ENCODE peak calls at places on chromosomes 12 and 14, in six cellular contexts. Y is AG10803, N is astrocyte of the cerebellum, U is Calu3, H is fibroblast of lung, Z is cardiac fibroblast. C is an unnamed sample.

GRCh38 chr12:70590051-70590450 is 47.2 kb downstream of the PTPRB start:
- DNase-seq in H (peak; percentile 73), Z (peak; percentile 91), U (peak; percentile 84), Y (peak; percentile 80), N (peak; percentile 75), C (peak; percentile 60)

GRCh38 chr12:49332441-49332861 is 4.5 kb downstream of the C1QL4 start:
- DNase-seq in U (no peak), H (no peak), Z (no peak), N (no peak), Y (no peak), C (no peak)

GRCh38 chr14:99615497-99616245 is 11.7 kb upstream of the CCDC85C start:
- DNase-seq in H (no peak), U (no peak), Y (no peak), N (no peak), Z (no peak), C (no peak)

GRCh38 chr14:65981192-65981843 is 504.9 kb upstream of the CCDC196 start:
- DNase-seq in H (no peak), Y (no peak), N (no peak), U (no peak), Z (no peak), C (no peak)

GRCh38 chr14:88297306-88297705 is 25.8 kb downstream of the KCNK10 start:
- DNase-seq in Z (no peak), Y (no peak), N (no peak), H (no peak), U (no peak), C (no peak)

GRCh38 chr12:123126294-123127144 is 24.4 kb downstream of the PITPNM2 start:
- DNase-seq in N (peak; percentile 93), H (peak; percentile 99), Z (peak; percentile 99), U (peak; percentile 48), Y (peak; percentile 99), C (peak; percentile 95)

GRCh38 chr14:104100171-104101085 is 14.9 kb downstream of the ASPG start:
- DNase-seq in N (no peak), H (no peak), U (no peak), Y (no peak), Z (no peak), C (peak; percentile 33)

GRCh38 chr12:7015555-7016370 is 2.5 kb downstream of the LPCAT3 start:
- DNase-seq in H (no peak), Y (no peak), Z (no peak), U (no peak), N (no peak), C (no peak)

GRCh38 chr14:94138256-94138655 is 8.9 kb upstream of the IFI27L2 start:
- DNase-seq in Z (no peak), H (no peak), N (no peak), U (no peak), Y (no peak), C (no peak)

DNA sequence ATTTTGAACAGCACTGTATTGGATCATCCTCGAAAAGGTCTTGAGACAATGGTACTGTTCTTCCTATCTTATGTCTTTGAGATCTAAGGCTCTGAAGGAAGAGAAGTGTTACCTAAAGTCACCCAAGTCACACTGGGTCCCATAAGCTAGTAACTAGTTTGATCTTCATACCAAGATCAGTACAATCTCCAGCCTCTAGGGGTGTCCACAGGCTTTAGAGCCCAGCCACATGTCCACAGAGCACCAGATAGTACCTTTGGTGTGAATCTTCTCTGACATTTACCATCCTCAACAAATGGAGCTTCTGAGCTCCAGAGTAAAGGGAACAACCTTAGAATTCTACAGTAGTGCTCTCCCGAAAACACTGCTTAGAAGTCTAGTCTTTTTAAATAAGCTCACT is 78.7 kb downstream of the KSR2 start:
- DNase-seq in H (no peak), N (no peak), U (no peak), Z (no peak), Y (no peak), C (no peak)
- TF ChIP-seq CTCF in H (no peak), N (no peak), U (no peak), Z (peak; percentile 2), Y (no peak), C (no peak)

DNA sequence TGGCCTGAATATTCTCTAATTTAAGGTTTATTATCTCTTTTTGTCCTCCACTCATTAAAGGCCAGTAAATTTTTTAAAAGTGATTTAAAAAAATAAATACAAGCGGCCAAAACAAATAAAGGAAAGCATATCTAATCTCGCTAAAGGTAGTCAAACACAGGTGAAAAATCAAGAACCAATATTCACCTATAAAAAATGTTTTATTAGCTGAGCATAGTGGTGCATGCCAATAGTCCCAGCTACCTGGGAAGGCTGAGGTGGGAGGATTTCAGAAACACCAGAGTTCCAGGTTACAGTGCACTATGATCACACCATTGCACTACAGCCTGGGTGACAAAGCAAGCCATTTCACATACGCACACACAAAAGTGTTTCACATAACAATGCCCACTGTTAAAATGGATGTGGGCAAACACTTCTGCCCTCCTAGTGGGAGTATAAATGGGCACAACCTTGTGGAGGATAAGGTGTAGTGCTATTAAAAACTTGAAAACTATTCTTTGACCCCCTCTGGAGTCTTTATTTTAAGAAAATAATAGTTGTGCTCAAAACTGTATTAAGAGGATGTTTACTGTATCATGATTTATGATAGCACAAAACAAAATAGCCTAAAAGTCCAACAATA is 32.7 kb upstream of the NAP1L1 start:
- DNase-seq in Y (no peak), H (no peak), Z (no peak), N (no peak), U (no peak), C (no peak)
- TF ChIP-seq CTCF in Y (no peak), H (no peak), Z (no peak), N (no peak), U (no peak), C (no peak)

GRCh38 chr12:19574606-19575005 is 135.3 kb downstream of the AEBP2 start:
- DNase-seq in U (no peak), N (no peak), Z (no peak), Y (no peak), H (no peak), C (no peak)
- TF ChIP-seq CTCF in U (no peak), N (peak; percentile 6), Z (no peak), Y (peak; percentile 8), H (no peak), C (no peak)

DNA sequence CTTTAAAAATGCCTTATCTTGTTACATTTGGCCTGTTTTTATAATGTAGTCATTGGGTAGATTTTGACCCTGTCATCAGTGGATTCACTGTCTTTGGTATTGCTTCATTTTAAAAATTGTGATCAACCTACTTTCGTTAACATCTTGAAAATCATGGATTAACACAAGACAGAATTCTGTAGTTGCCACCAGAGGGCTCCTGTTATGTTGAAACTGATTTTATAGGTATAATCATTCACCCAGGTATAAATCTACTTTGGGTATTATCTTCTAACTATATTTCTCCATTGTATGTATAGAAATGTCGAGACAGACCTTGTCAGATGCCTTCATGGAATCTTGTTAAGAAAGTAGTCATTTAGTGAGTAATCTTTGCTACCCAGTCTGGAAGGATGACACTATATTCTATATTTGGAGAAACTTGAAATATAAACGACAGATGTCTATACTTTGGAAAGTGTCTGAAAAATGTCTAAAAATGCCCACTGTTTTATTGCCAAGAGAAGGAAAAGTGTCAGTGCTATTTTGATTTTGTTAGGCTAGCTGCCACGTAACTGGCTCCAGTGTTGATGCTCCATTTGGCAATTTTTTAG is 129.4 kb downstream of the PELI2 start:
- DNase-seq in Z (peak; percentile 58), N (no peak), H (peak; percentile 25), U (no peak), Y (peak; percentile 15), C (peak; percentile 35)
- TF ChIP-seq CTCF in Z (peak; percentile 40), N (peak; percentile 31), H (peak; percentile 48), U (no peak), Y (peak; percentile 47), C (peak; percentile 20)

GRCh38 chr12:3741882-3742672 is 10.8 kb downstream of the CRACR2A start:
- DNase-seq in Z (no peak), U (no peak), N (no peak), H (no peak), Y (no peak), C (no peak)

GRCh38 chr12:3743803-3744202 is 9.1 kb downstream of the CRACR2A start:
- DNase-seq in Z (peak; percentile 74), H (peak; percentile 9), U (no peak), N (no peak), Y (peak; percentile 62), C (no peak)

GRCh38 chr12:3745152-3745551 is 7.8 kb downstream of the CRACR2A start:
- DNase-seq in Z (no peak), H (no peak), N (no peak), Y (no peak), U (no peak), C (no peak)

GRCh38 chr12:3746758-3747157 is 6.2 kb downstream of the CRACR2A start:
- DNase-seq in N (no peak), H (no peak), Z (no peak), U (no peak), Y (no peak), C (no peak)

DNA sequence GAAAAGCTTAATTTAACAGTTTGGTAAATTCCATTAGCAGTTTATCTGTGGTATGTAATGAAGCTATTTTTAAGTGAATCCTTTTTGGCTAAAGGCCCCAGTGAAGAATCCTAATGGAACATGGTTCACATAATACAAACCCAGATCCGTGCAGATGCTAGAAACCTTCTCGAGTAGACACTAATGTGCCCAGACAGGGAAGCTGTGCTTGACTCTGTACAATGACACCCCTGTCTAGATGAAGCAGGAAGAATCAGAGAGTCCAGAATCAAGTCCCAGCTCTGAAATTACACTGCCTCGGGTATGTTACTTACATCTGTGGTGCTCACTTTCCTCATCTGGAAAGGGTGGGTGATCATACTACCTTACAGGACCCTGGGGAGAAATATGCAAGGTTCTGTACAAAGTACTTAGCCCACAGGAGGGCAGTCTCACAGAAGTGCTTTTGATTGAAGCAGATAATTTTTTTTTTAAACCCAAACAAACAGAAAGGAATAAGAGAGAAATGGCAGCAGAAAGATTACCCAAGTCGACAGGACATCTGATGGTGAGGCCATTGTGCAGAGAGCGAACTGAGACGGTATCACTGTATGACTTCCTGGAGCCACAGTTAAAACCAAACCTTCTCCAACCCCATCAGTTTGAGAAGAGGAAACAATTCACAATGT is 8.6 kb downstream of the CRACR2A start:
- DNase-seq in H (no peak), N (no peak), Y (no peak), U (no peak), Z (no peak), C (no peak)
- TF ChIP-seq CTCF in H (no peak), N (no peak), Y (peak; percentile 2), U (no peak), Z (no peak), C (no peak)

GRCh38 chr14:38210168-38210567 is 2.5 kb downstream of the SSTR1 start:
- DNase-seq in Y (peak; percentile 84), N (no peak), H (peak; percentile 50), Z (peak; percentile 70), U (no peak), C (peak; percentile 58)

GRCh38 chr14:38208825-38209562 is 1.3 kb downstream of the SSTR1 start:
- DNase-seq in U (peak; percentile 58), Y (peak; percentile 83), Z (peak; percentile 42), N (no peak), H (peak; percentile 60), C (no peak)

GRCh38 chr14:38211258-38211735 is 3.6 kb downstream of the SSTR1 start:
- DNase-seq in H (no peak), U (no peak), Z (no peak), N (no peak), Y (no peak), C (no peak)

GRCh38 chr14:38209572-38210159 is 2.0 kb downstream of the SSTR1 start:
- DNase-seq in Z (no peak), U (no peak), H (peak; percentile 11), Y (peak; percentile 40), N (no peak), C (no peak)

GRCh38 chr14:38210587-38211257 is 3.0 kb downstream of the SSTR1 start:
- DNase-seq in Y (peak; percentile 72), Z (peak; percentile 66), U (no peak), H (peak; percentile 51), N (no peak), C (no peak)
- TF ChIP-seq CTCF in Y (peak; percentile 60), Z (peak; percentile 46), U (no peak), H (peak; percentile 60), N (peak; percentile 54), C (no peak)

C was measured in bronchial epithelial cell.